ENCODE peak calls at places on chromosomes 4 and X, in seven cellular contexts. Y is stimulated activated CD8-positive, alpha-beta memory T cell treated with anti-CD3 and anti-CD28 coated beads, Interleukin-4, amount 100 ng/mL, for 48 hours; N is GM03348; G is psoas muscle; P is aorta; X is RKO; S is KG1. Z is an unnamed sample.

GRCh38 chr4:80538276-80538926 is 202.9 kb downstream of the CFAP299 start:
- DNase-seq in Y (no peak), N (peak; percentile 3), P (no peak), S (no peak), G (no peak), X (peak; percentile 76), Z (no peak)

GRCh38 chr4:144670776-144671175 is 24.8 kb downstream of the HHIP start:
- DNase-seq in G (no peak), Y (no peak), X (no peak), N (no peak), P (no peak), S (no peak), Z (no peak)

GRCh38 chrX:24355095-24355494 is 5.3 kb upstream of the SUPT20HL1 start:
- DNase-seq in X (no peak), P (no peak), N (peak; percentile 9), G (no peak), Y (no peak), S (no peak), Z (no peak)

GRCh38 chrX:9905288-9905687 is 61.9 kb upstream of the CLDN34 start:
- DNase-seq in Y (no peak), X (no peak), G (no peak), N (no peak), S (no peak), P (no peak), Z (no peak)

GRCh38 chr4:25908491-25908901 is 5.5 kb upstream of the SMIM20 start:
- DNase-seq in G (no peak), S (no peak), Y (no peak), P (no peak), N (peak; percentile 92), X (peak; percentile 86), Z (no peak)

GRCh38 chr4:38902695-38903094 is 35.1 kb downstream of the FAM114A1 start:
- DNase-seq in S (peak; percentile 9), G (no peak), Y (no peak), X (peak; percentile 77), N (peak; percentile 18), P (no peak), Z (no peak)

GRCh38 chrX:49042581-49043219 is 457 bp downstream of the TFE3 start:
- DNase-seq in G (no peak), P (no peak), S (no peak), X (peak; percentile 15), Y (no peak), N (no peak), Z (no peak)

GRCh38 chr4:146472404-146472803 is 49.3 kb downstream of the SLC10A7 start:
- DNase-seq in N (no peak), G (no peak), P (no peak), S (no peak), Y (no peak), X (no peak), Z (no peak)

GRCh38 chr4:88244821-88245579 is 39.4 kb downstream of the PPM1K start:
- DNase-seq in S (no peak), G (peak; percentile 86), N (no peak), P (no peak), Y (peak; percentile 49), X (no peak), Z (no peak)

GRCh38 chrX:11755724-11756123 is 2.3 kb upstream of the MSL3 start:
- DNase-seq in S (no peak), N (no peak), X (no peak), Y (no peak), P (no peak), G (no peak), Z (no peak)

GRCh38 chrX:107716045-107716684 is 59.4 kb downstream of the TSC22D3 start:
- DNase-seq in N (peak; percentile 71), X (peak; percentile 37), G (peak; percentile 67), Y (no peak), S (no peak), P (peak; percentile 57), Z (peak; percentile 74)

GRCh38 chr4:38131371-38132139 is 171.4 kb downstream of the PTTG2 start:
- DNase-seq in N (no peak), X (no peak), P (no peak), S (no peak), G (no peak), Y (peak; percentile 79), Z (no peak)

GRCh38 chrX:15908891-15909290 is 54.3 kb upstream of the AP1S2 start:
- DNase-seq in S (no peak), G (no peak), N (no peak), X (no peak), P (no peak), Y (no peak), Z (no peak)

GRCh38 chr4:10082047-10082446 is 34.6 kb downstream of the WDR1 start:
- DNase-seq in X (no peak), P (no peak), Y (peak; percentile 16), S (no peak), N (no peak), G (no peak), Z (peak; percentile 44)

GRCh38 chr4:121656269-121656641 is 40.5 kb downstream of the ANXA5 start:
- DNase-seq in N (peak; percentile 46), X (peak; percentile 55), Y (peak; percentile 41), P (no peak), S (no peak), G (no peak), Z (no peak)

GRCh38 chrX:97858592-97858991 is 974.9 kb downstream of the RPA4 start:
- DNase-seq in G (no peak), N (no peak), Y (no peak), P (no peak), X (no peak), S (no peak), Z (no peak)

GRCh38 chr4:101865501-101866062 is 75.1 kb downstream of the BANK1 start:
- DNase-seq in Y (no peak), N (peak; percentile 10), P (no peak), G (no peak), X (peak; percentile 31), S (no peak), Z (no peak)

GRCh38 chrX:71993371-71993770 is 82.7 kb downstream of the NHSL2 start:
- DNase-seq in N (no peak), S (no peak), Y (no peak), X (no peak), P (no peak), G (no peak), Z (no peak)

GRCh38 chr4:112516401-112517066 is 554 bp upstream of the NEUROG2 start:
- DNase-seq in P (no peak), X (no peak), G (no peak), S (no peak), Y (no peak), N (peak; percentile 29), Z (no peak)

GRCh38 chr4:125735107-125735506 is 420.4 kb downstream of the FAT4 start:
- DNase-seq in S (no peak), P (no peak), Y (no peak), G (no peak), N (peak; percentile 81), X (peak; percentile 74), Z (no peak)

GRCh38 chr4:184953421-184953820 is 64.9 kb upstream of the HELT start:
- DNase-seq in N (no peak), G (no peak), P (no peak), Y (no peak), S (no peak), X (no peak), Z (no peak)

GRCh38 chr4:62410371-62411003 is 1210.4 kb downstream of the ADGRL3 start:
- DNase-seq in S (no peak), G (no peak), X (no peak), N (no peak), Y (no peak), P (no peak), Z (no peak)

GRCh38 chr4:141921293-141921692 is 284.9 kb downstream of the IL15 start:
- DNase-seq in N (no peak), Y (no peak), S (no peak), X (no peak), P (no peak), G (no peak), Z (no peak)

GRCh38 chrX:16946361-16946964 is at the start of gene REPS2:
- DNase-seq in G (peak; percentile 86), Y (peak; percentile 77), S (peak; percentile 21), X (peak; percentile 51), P (peak; percentile 87), N (peak; percentile 87), Z (peak; percentile 93)

GRCh38 chrX:115067812-115068211 is 50.4 kb upstream of the IL13RA2 start:
- DNase-seq in G (no peak), P (no peak), N (peak; percentile 6), Y (no peak), X (no peak), S (no peak), Z (no peak)

GRCh38 chr4:104302731-104303130 is 192.0 kb downstream of the CXXC4 start:
- DNase-seq in G (no peak), S (no peak), Y (no peak), P (no peak), N (no peak), X (peak; percentile 1), Z (no peak)

GRCh38 chr4:96603635-96604034 is 763.7 kb downstream of the PDHA2 start:
- DNase-seq in S (no peak), P (no peak), G (no peak), X (no peak), Y (no peak), N (no peak), Z (no peak)

GRCh38 chr4:124768596-124768995 is 56.1 kb upstream of the ANKRD50 start:
- DNase-seq in P (no peak), S (no peak), Y (no peak), X (no peak), N (no peak), G (no peak), Z (no peak)

GRCh38 chr4:60962286-60962685 is 237.8 kb upstream of the ADGRL3 start:
- DNase-seq in N (no peak), Y (no peak), S (no peak), X (peak; percentile 12), P (no peak), G (no peak), Z (no peak)

GRCh38 chrX:150935466-150935865 is 37.0 kb upstream of the CD99L2 start:
- DNase-seq in S (no peak), N (peak; percentile 61), X (no peak), Y (no peak), P (no peak), G (no peak), Z (no peak)

GRCh38 chrX:40279091-40279430 is 181.3 kb upstream of the BCOR start:
- DNase-seq in Y (no peak), G (no peak), P (no peak), X (no peak), S (no peak), N (no peak), Z (no peak)

GRCh38 chr4:1105662-1106061 is 7.7 kb downstream of the RNF212 start:
- DNase-seq in S (no peak), P (no peak), G (no peak), N (no peak), X (no peak), Y (no peak), Z (no peak)

GRCh38 chr4:140242357-140243284 is 88.6 kb upstream of the MAML3 start:
- DNase-seq in S (peak; percentile 56), P (peak; percentile 70), N (no peak), Y (no peak), X (no peak), G (no peak), Z (no peak)

GRCh38 chr4:181479145-181479544 is 764.1 kb upstream of the TENM3 start:
- DNase-seq in S (no peak), G (no peak), X (no peak), P (no peak), Y (no peak), N (no peak), Z (no peak)

GRCh38 chr4:138851626-138852443 is 163.7 kb upstream of the NOCT start:
- DNase-seq in G (no peak), Y (no peak), S (no peak), X (no peak), N (no peak), P (no peak), Z (no peak)

GRCh38 chrX:72393836-72394517 is 88.3 kb upstream of the CITED1 start:
- DNase-seq in P (no peak), S (no peak), Y (no peak), X (no peak), G (no peak), N (no peak), Z (no peak)

GRCh38 chr4:5361968-5362367 is 310.7 kb downstream of the STK32B start:
- DNase-seq in X (peak; percentile 37), N (no peak), S (no peak), P (no peak), G (no peak), Y (no peak), Z (no peak)

GRCh38 chr4:105453550-105454201 is 20.2 kb downstream of the PPA2 start:
- DNase-seq in Y (no peak), N (no peak), X (peak; percentile 48), P (no peak), S (no peak), G (no peak), Z (no peak)